ENCODE peak calls at places on chromosome 21, in seven cellular contexts. Y is keratinocyte; E is CD8-positive, alpha-beta memory T cell; K is adrenal gland; O is GM23248; H is left ventricle myocardium inferior; L is brain microvascular endothelial cell. G is an unnamed sample.

GRCh38 chr21:42039470-42039901 is 29.3 kb upstream of the ZBTB21 start:
- DNase-seq in Y (no peak), E (no peak), K (no peak), O (peak), H (no peak), L (peak), G (no peak)

GRCh38 chr21:16572032-16572431 is 842.2 kb downstream of the USP25 start:
- DNase-seq in Y (no peak), E (no peak), K (no peak), O (peak), H (no peak), L (no peak), G (no peak)

GRCh38 chr21:35578831-35579470 is 481.4 kb downstream of the SETD4 start:
- DNase-seq in Y (no peak), E (no peak), K (no peak), O (peak), H (no peak), L (no peak), G (no peak)

GRCh38 chr21:24225432-24225831 is 1381.8 kb downstream of the MRPL39 start:
- DNase-seq in Y (no peak), E (no peak), K (no peak), O (no peak), H (no peak), L (no peak), G (no peak)

GRCh38 chr21:31630062-31630711 is 29.3 kb upstream of the SOD1 start:
- DNase-seq in Y (peak), E (no peak), K (peak), O (peak), H (no peak), L (peak), G (no peak)

GRCh38 chr21:43645987-43646386 is 13.3 kb downstream of the HSF2BP start:
- DNase-seq in Y (no peak), E (no peak), K (no peak), O (peak), H (no peak), L (no peak), G (no peak)

GRCh38 chr21:21148009-21148408 is 149.8 kb downstream of the NCAM2 start:
- DNase-seq in Y (no peak), E (no peak), K (no peak), O (no peak), H (no peak), L (no peak), G (no peak)

GRCh38 chr21:41507521-41508414 is at the start of gene TMPRSS2:
- DNase-seq in Y (no peak), E (no peak), K (no peak), O (no peak), H (no peak), L (no peak), G (no peak)

GRCh38 chr21:41663805-41664788 is 102.8 kb downstream of the RIPK4 start:
- DNase-seq in Y (no peak), E (no peak), K (no peak), O (peak), H (no peak), L (peak), G (no peak)

GRCh38 chr21:42041246-42041645 is 29.9 kb upstream of the UMODL1 start:
- DNase-seq in Y (no peak), E (peak), K (no peak), O (no peak), H (no peak), L (no peak), G (no peak)

GRCh38 chr21:35619184-35619583 is 441.1 kb downstream of the SETD4 start:
- DNase-seq in Y (peak), E (no peak), K (no peak), O (peak), H (no peak), L (peak), G (no peak)

GRCh38 chr21:31730687-31731111 is 1.2 kb downstream of the SCAF4 start:
- DNase-seq in Y (no peak), E (no peak), K (no peak), O (peak), H (no peak), L (no peak), G (peak)

GRCh38 chr21:35375115-35375514 is 326.0 kb upstream of the RUNX1 start:
- DNase-seq in Y (peak), E (no peak), K (no peak), O (peak), H (no peak), L (peak), G (no peak)

GRCh38 chr21:41360072-41360821 is 1.6 kb upstream of the MX2 start:
- DNase-seq in Y (no peak), E (no peak), K (no peak), O (peak), H (peak), L (no peak), G (no peak)

GRCh38 chr21:43305336-43305665 is 121.6 kb downstream of the SIK1 start:
- DNase-seq in Y (no peak), E (peak), K (no peak), O (no peak), H (peak), L (no peak), G (no peak)

GRCh38 chr21:26591543-26591942 is 18.5 kb upstream of the CYYR1 start:
- DNase-seq in Y (no peak), E (no peak), K (no peak), O (no peak), H (no peak), L (no peak), G (no peak)

GRCh38 chr21:32727478-32727727 is 410 bp downstream of the SYNJ1 start:
- DNase-seq in Y (no peak), E (no peak), K (peak), O (no peak), H (no peak), L (no peak), G (peak)

GRCh38 chr21:43611598-43612369 is 47.5 kb downstream of the HSF2BP start:
- DNase-seq in Y (no peak), E (no peak), K (peak), O (peak), H (peak), L (peak), G (peak)

GRCh38 chr21:15242906-15243305 is 178.1 kb upstream of the NRIP1 start:
- DNase-seq in Y (no peak), E (no peak), K (no peak), O (peak), H (no peak), L (no peak), G (no peak)

GRCh38 chr21:36297555-36297937 is 22.5 kb upstream of the MORC3 start:
- DNase-seq in Y (no peak), E (no peak), K (no peak), O (no peak), H (no peak), L (no peak), G (no peak)

GRCh38 chr21:31117046-31117916 is 79.0 kb upstream of the KRTAP19-8 start:
- DNase-seq in Y (no peak), E (no peak), K (no peak), O (peak), H (no peak), L (peak), G (no peak)

GRCh38 chr21:36700961-36701911 is 2.3 kb downstream of the SIM2 start:
- DNase-seq in Y (no peak), E (no peak), K (no peak), O (no peak), H (no peak), L (no peak), G (no peak)

GRCh38 chr21:42677339-42678117 is 24.1 kb downstream of the PDE9A start:
- DNase-seq in Y (no peak), E (peak), K (no peak), O (no peak), H (no peak), L (peak), G (no peak)

GRCh38 chr21:36155603-36156338 is 853 bp upstream of the DOP1B start:
- DNase-seq in Y (no peak), E (peak), K (no peak), O (no peak), H (peak), L (no peak), G (no peak)

GRCh38 chr21:46294647-46295176 is 8.6 kb downstream of the YBEY start:
- DNase-seq in Y (no peak), E (no peak), K (no peak), O (peak), H (peak), L (peak), G (no peak)

GRCh38 chr21:25103500-25104207 is 503.6 kb downstream of the MRPL39 start:
- DNase-seq in Y (no peak), E (no peak), K (no peak), O (no peak), H (no peak), L (no peak), G (no peak)

GRCh38 chr21:14901482-14901958 is 163.3 kb downstream of the NRIP1 start:
- DNase-seq in Y (peak), E (no peak), K (no peak), O (peak), H (no peak), L (peak), G (no peak)

GRCh38 chr21:30391615-30392014 is 4.2 kb upstream of the KRTAP13-1 start:
- DNase-seq in Y (no peak), E (no peak), K (no peak), O (no peak), H (no peak), L (no peak), G (no peak)

GRCh38 chr21:42317826-42318746 is 2.9 kb upstream of the TFF3 start:
- DNase-seq in Y (no peak), E (no peak), K (no peak), O (no peak), H (no peak), L (no peak), G (no peak)

GRCh38 chr21:36647279-36648093 is 51.4 kb upstream of the SIM2 start:
- DNase-seq in Y (no peak), E (no peak), K (no peak), O (no peak), H (no peak), L (peak), G (no peak)

GRCh38 chr21:23016617-23017016 is 2018.4 kb downstream of the NCAM2 start:
- DNase-seq in Y (no peak), E (no peak), K (no peak), O (no peak), H (no peak), L (no peak), G (no peak)

GRCh38 chr21:44871576-44872265 is 1.8 kb downstream of the PTTG1IP start:
- DNase-seq in Y (no peak), E (no peak), K (no peak), O (peak), H (no peak), L (peak), G (no peak)
- H3K4me3 ChIP-seq in Y (peak), E (peak), K (peak), O (peak), H (peak), L (peak), G (peak)

DNA sequence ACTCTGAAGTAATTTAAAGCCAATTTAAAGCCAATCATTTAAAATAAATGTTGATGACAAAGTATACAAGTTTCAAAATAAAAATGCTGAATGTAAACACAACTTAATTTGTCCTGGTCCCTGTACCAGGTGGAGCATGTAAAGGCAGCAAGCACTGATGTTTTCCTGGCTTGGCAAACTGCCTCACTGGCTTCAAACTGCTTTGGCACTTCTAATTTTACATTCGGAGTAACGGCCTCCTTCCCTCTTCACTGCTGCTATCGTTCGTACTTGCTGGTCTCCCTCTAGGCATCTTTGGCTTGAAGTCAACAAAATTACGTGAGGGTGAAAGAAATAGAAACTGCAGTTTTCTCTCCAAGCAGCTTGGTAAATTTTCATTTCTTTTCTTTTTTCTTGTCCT is 287.9 kb downstream of the LTN1 start:
- DNase-seq in Y (no peak), E (no peak), K (no peak), O (no peak), H (peak), L (no peak), G (peak)
- H3K27ac ChIP-seq in Y (no peak), E (no peak), K (no peak), O (no peak), H (peak), L (no peak), G (no peak)

DNA sequence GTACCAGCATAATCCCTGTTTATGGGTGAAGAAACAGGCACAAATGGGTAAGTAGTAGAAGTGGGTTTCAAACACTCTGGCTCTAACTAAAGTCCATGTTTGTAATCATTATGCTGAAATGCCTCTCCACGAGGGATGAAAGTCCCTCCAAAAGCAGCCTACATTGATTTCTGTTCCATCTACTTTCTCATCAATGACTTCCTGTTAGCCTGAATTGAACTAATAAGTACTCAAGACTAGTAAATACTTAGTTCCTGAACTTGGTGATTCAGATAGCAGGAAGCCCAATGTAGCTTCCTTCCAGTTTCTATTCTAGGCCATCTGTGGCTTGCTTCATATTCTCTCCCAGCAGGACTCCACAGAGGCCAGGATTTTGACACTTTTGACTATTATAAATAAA is 11.3 kb upstream of the BACH1 start:
- DNase-seq in Y (no peak), E (no peak), K (no peak), O (peak), H (no peak), L (peak), G (no peak)
- H3K4me3 ChIP-seq in Y (no peak), E (no peak), K (no peak), O (no peak), H (no peak), L (no peak), G (no peak)

GRCh38 chr21:38825269-38825668 is 19.5 kb downstream of the ETS2 start:
- DNase-seq in Y (no peak), E (no peak), K (no peak), O (no peak), H (no peak), L (no peak), G (no peak)
- H3K27ac ChIP-seq in Y (no peak), E (no peak), K (no peak), O (no peak), H (peak), L (no peak), G (no peak)

DNA sequence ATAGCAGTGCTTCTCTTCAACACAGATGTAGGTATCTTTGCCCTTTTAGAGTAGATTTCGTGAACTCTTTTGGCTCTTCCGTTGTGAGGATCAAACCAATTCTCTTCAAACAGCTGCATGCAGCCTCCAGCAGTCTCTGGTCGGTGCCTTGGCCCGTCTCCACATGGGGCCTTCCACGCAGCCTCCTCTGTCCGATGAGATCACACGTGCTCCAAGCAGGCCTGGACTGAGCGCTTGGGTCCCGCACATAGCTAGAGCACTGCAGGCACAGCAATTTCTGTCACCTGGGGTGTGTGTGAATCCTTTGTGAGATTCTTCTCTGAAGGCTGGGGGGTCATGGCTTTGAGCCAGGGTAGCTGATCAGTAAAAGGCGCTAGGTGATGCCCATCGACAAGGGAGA is 82.8 kb upstream of the KCNE2 start:
- DNase-seq in Y (no peak), E (no peak), K (no peak), O (no peak), H (peak), L (no peak), G (no peak)
- H3K4me3 ChIP-seq in Y (no peak), E (no peak), K (no peak), O (no peak), H (no peak), L (no peak), G (no peak)

GRCh38 chr21:37769656-37770055 is 146.6 kb downstream of the KCNJ6 start:
- DNase-seq in Y (no peak), E (no peak), K (no peak), O (no peak), H (no peak), L (no peak), G (no peak)
- H3K27ac ChIP-seq in Y (no peak), E (no peak), K (no peak), O (no peak), H (no peak), L (no peak), G (no peak)

DNA sequence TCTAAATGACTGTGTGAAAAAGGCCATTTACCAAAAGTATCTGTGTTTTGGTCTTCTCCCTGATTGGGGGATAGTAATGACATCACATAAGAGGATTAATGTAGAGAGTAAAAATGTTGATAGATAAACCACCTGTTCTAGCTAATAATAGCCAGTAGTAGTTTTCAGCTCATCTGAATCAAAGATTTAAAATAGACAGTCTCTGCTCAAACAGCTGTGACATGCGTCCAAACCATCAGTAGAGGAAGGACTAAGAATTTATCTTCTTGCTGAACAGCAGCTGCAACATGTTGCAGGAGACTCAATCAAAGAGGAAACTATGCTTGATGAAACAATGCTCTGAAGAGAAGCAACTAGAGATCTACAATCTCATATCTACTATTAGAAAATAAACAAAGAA is 21.4 kb downstream of the TMPRSS15 start:
- DNase-seq in Y (no peak), E (no peak), K (no peak), O (no peak), H (no peak), L (no peak), G (no peak)
- H3K4me3 ChIP-seq in Y (no peak), E (no peak), K (no peak), O (no peak), H (no peak), L (no peak), G (no peak)

GRCh38 chr21:45040739-45041138 is 33.6 kb upstream of the ADARB1 start:
- DNase-seq in Y (no peak), E (no peak), K (no peak), O (no peak), H (no peak), L (no peak), G (peak)
- H3K27ac ChIP-seq in Y (no peak), E (no peak), K (no peak), O (peak), H (peak), L (no peak), G (no peak)

G was measured in dorsolateral prefrontal cortex.